ENCODE peak calls at places on chromosomes 5 and 9, in four cellular contexts. One of them, this sample, is unnamed.

GRCh38 chr5:55855509-55855908 is 4.4 kb downstream of the IL31RA start:
- DNase-seq in GM04503: no peak
- DNase-seq in amniotic stem cell: no peak
- DNase-seq in GM23248: no peak
- DNase-seq in this sample: no peak

GRCh38 chr9:93083592-93084470 is 12.2 kb upstream of the CARD19 start:
- DNase-seq in amniotic stem cell: no peak
- DNase-seq in GM04503: no peak
- DNase-seq in GM23248: no peak
- DNase-seq in this sample: no peak

GRCh38 chr9:68555416-68555815 is 14.7 kb upstream of the TMEM252 start:
- DNase-seq in amniotic stem cell: no peak
- DNase-seq in GM23248: no peak
- DNase-seq in GM04503: no peak
- DNase-seq in this sample: no peak

GRCh38 chr5:135255461-135256178 is 143.4 kb downstream of the MACROH2A1 start:
- DNase-seq in GM23248: no peak
- DNase-seq in GM04503: no peak
- DNase-seq in amniotic stem cell: no peak
- DNase-seq in this sample: peak; percentile 23

GRCh38 chr5:107401470-107402085 is 269.2 kb downstream of the EFNA5 start:
- DNase-seq in amniotic stem cell: no peak
- DNase-seq in GM23248: no peak
- DNase-seq in GM04503: no peak
- DNase-seq in this sample: no peak

GRCh38 chr5:109907751-109908150 is 218.0 kb downstream of the MAN2A1 start:
- DNase-seq in GM23248: peak; percentile 79
- DNase-seq in amniotic stem cell: no peak
- DNase-seq in GM04503: peak; percentile 44
- DNase-seq in this sample: no peak

GRCh38 chr9:114428466-114428865 is 40.7 kb upstream of the AKNA start:
- DNase-seq in GM04503: no peak
- DNase-seq in amniotic stem cell: no peak
- DNase-seq in GM23248: no peak
- DNase-seq in this sample: no peak

GRCh38 chr9:35684921-35685320 is 4.8 kb downstream of the TPM2 start:
- DNase-seq in amniotic stem cell: no peak
- DNase-seq in GM04503: no peak
- DNase-seq in GM23248: no peak
- DNase-seq in this sample: no peak

GRCh38 chr9:131264231-131264630 is 12.1 kb downstream of the FAM78A start:
- DNase-seq in amniotic stem cell: no peak
- DNase-seq in GM23248: no peak
- DNase-seq in GM04503: no peak
- DNase-seq in this sample: no peak

GRCh38 chr9:13975628-13976250 is 338.2 kb downstream of the NFIB start:
- DNase-seq in amniotic stem cell: no peak
- DNase-seq in GM04503: no peak
- DNase-seq in GM23248: peak; percentile 4
- DNase-seq in this sample: no peak

GRCh38 chr5:177403194-177403825 is 2.8 kb upstream of the PFN3 start:
- DNase-seq in amniotic stem cell: no peak
- DNase-seq in GM23248: peak; percentile 50
- DNase-seq in GM04503: no peak
- DNase-seq in this sample: no peak

GRCh38 chr9:82930116-82930515 is 132.8 kb downstream of the RASEF start:
- DNase-seq in GM23248: no peak
- DNase-seq in amniotic stem cell: no peak
- DNase-seq in GM04503: no peak
- DNase-seq in this sample: no peak

GRCh38 chr5:131810510-131811249 is 13.9 kb upstream of the FNIP1 start:
- DNase-seq in GM04503: no peak
- DNase-seq in GM23248: peak; percentile 18
- DNase-seq in amniotic stem cell: peak; percentile 5
- DNase-seq in this sample: no peak

GRCh38 chr5:16536246-16536645 is 70.6 kb upstream of the ZNF622 start:
- DNase-seq in amniotic stem cell: no peak
- DNase-seq in GM04503: no peak
- DNase-seq in GM23248: peak; percentile 70
- DNase-seq in this sample: no peak

GRCh38 chr5:95244479-95244878 is 40.4 kb downstream of the MCTP1 start:
- DNase-seq in GM04503: no peak
- DNase-seq in GM23248: no peak
- DNase-seq in amniotic stem cell: no peak
- DNase-seq in this sample: no peak

GRCh38 chr9:113011911-113012381 is at the start of gene ZNF883:
- DNase-seq in amniotic stem cell: peak; percentile 5
- DNase-seq in GM23248: peak; percentile 85
- DNase-seq in GM04503: peak; percentile 1
- DNase-seq in this sample: no peak

GRCh38 chr5:138654281-138654867 is 79.2 kb upstream of the HSPA9 start:
- DNase-seq in GM04503: no peak
- DNase-seq in amniotic stem cell: no peak
- DNase-seq in GM23248: peak; percentile 42
- DNase-seq in this sample: no peak

GRCh38 chr9:113645224-113645971 is 181.9 kb downstream of the RGS3 start:
- DNase-seq in amniotic stem cell: no peak
- DNase-seq in GM23248: no peak
- DNase-seq in GM04503: no peak
- DNase-seq in this sample: no peak

GRCh38 chr9:37943329-37944265 is 39.7 kb upstream of the SLC25A51 start:
- DNase-seq in GM23248: peak; percentile 93
- DNase-seq in amniotic stem cell: peak; percentile 40
- DNase-seq in GM04503: peak; percentile 92
- DNase-seq in this sample: no peak

GRCh38 chr9:99300103-99300439 is 78.0 kb downstream of the SEC61B start:
- DNase-seq in GM04503: no peak
- DNase-seq in amniotic stem cell: no peak
- DNase-seq in GM23248: no peak
- DNase-seq in this sample: no peak

GRCh38 chr9:74951725-74952151 is 974 bp downstream of the C9orf40 start:
- DNase-seq in GM23248: peak; percentile 68
- DNase-seq in amniotic stem cell: no peak
- DNase-seq in GM04503: no peak
- DNase-seq in this sample: no peak

GRCh38 chr9:124284940-124285441 is 27.2 kb downstream of the NEK6 start:
- DNase-seq in GM04503: peak; percentile 57
- DNase-seq in amniotic stem cell: no peak
- DNase-seq in GM23248: peak; percentile 40
- DNase-seq in this sample: no peak

GRCh38 chr9:100440071-100440470 is 13.1 kb downstream of the MSANTD3 start:
- DNase-seq in amniotic stem cell: no peak
- DNase-seq in GM04503: peak; percentile 49
- DNase-seq in GM23248: peak; percentile 52
- DNase-seq in this sample: no peak

GRCh38 chr9:19408316-19408692 is 505 bp upstream of the ACER2 start:
- DNase-seq in GM23248: no peak
- DNase-seq in amniotic stem cell: no peak
- DNase-seq in GM04503: no peak
- DNase-seq in this sample: peak; percentile 73

GRCh38 chr5:141559481-141559880 is 59.3 kb downstream of the DIAPH1 start:
- DNase-seq in GM04503: peak; percentile 27
- DNase-seq in amniotic stem cell: no peak
- DNase-seq in GM23248: peak; percentile 86
- DNase-seq in this sample: no peak

GRCh38 chr9:92504881-92505280 is 22.6 kb upstream of the ASPN start:
- DNase-seq in GM23248: peak; percentile 58
- DNase-seq in amniotic stem cell: no peak
- DNase-seq in GM04503: no peak
- DNase-seq in this sample: no peak

GRCh38 chr9:83649080-83649479 is 26.1 kb downstream of the IDNK start:
- DNase-seq in amniotic stem cell: no peak
- DNase-seq in GM04503: no peak
- DNase-seq in GM23248: peak; percentile 65
- DNase-seq in this sample: peak; percentile 69

GRCh38 chr5:142994242-142994641 is 224.1 kb downstream of the ARHGAP26 start:
- DNase-seq in GM04503: no peak
- DNase-seq in amniotic stem cell: no peak
- DNase-seq in GM23248: no peak
- DNase-seq in this sample: no peak

GRCh38 chr5:53167836-53168235 is 58.3 kb upstream of the MOCS2 start:
- DNase-seq in amniotic stem cell: no peak
- DNase-seq in GM04503: no peak
- DNase-seq in GM23248: peak; percentile 30
- DNase-seq in this sample: peak; percentile 73

GRCh38 chr5:115773010-115773580 is 43.4 kb downstream of the CDO1 start:
- DNase-seq in GM23248: no peak
- DNase-seq in GM04503: no peak
- DNase-seq in amniotic stem cell: no peak
- DNase-seq in this sample: no peak

This sample was measured in right atrium auricular region.